ENCODE peak calls at places on chromosomes 2 and 18, in four cellular contexts. One of them, this sample, is unnamed.

GRCh38 chr2:46481541-46482193 is 2.3 kb downstream of the TMEM247 start:
- DNase-seq in IMR-90: peak
- DNase-seq in GM12878: no peak
- DNase-seq in K562: no peak
- DNase-seq in this sample: peak

GRCh38 chr18:37421349-37422080 is 144.1 kb downstream of the CELF4 start:
- DNase-seq in IMR-90: no peak
- DNase-seq in GM12878: no peak
- DNase-seq in K562: no peak
- DNase-seq in this sample: no peak

GRCh38 chr2:15112216-15112615 is 448.9 kb downstream of the NBAS start:
- DNase-seq in IMR-90: peak
- DNase-seq in GM12878: no peak
- DNase-seq in K562: peak
- DNase-seq in this sample: peak

GRCh38 chr2:86622878-86623548 is 652 bp downstream of the RNF103 start:
- DNase-seq in IMR-90: no peak
- DNase-seq in GM12878: no peak
- DNase-seq in K562: peak
- DNase-seq in this sample: peak

GRCh38 chr2:132902626-132903025 is 232.6 kb upstream of the LYPD1 start:
- DNase-seq in IMR-90: no peak
- DNase-seq in GM12878: no peak
- DNase-seq in K562: no peak
- DNase-seq in this sample: no peak

GRCh38 chr2:223692227-223692947 is 90.2 kb upstream of the SCG2 start:
- DNase-seq in IMR-90: peak
- DNase-seq in GM12878: no peak
- DNase-seq in K562: peak
- DNase-seq in this sample: peak

GRCh38 chr2:15557947-15558346 is 3.2 kb downstream of the NBAS start:
- DNase-seq in IMR-90: no peak
- DNase-seq in GM12878: no peak
- DNase-seq in K562: peak
- DNase-seq in this sample: peak

GRCh38 chr2:207334631-207335371 is 169.1 kb upstream of the KLF7 start:
- DNase-seq in IMR-90: peak
- DNase-seq in GM12878: no peak
- DNase-seq in K562: peak
- DNase-seq in this sample: peak

GRCh38 chr2:96763511-96764252 is 3.0 kb downstream of the CNNM4 start:
- DNase-seq in IMR-90: no peak
- DNase-seq in GM12878: no peak
- DNase-seq in K562: peak
- DNase-seq in this sample: peak

GRCh38 chr2:97728091-97728596 is 14.8 kb downstream of the ZAP70 start:
- DNase-seq in IMR-90: no peak
- DNase-seq in GM12878: no peak
- DNase-seq in K562: no peak
- DNase-seq in this sample: no peak

GRCh38 chr2:144749188-144749587 is 229.3 kb upstream of the ZEB2 start:
- DNase-seq in IMR-90: no peak
- DNase-seq in GM12878: no peak
- DNase-seq in K562: no peak
- DNase-seq in this sample: no peak

GRCh38 chr2:28413152-28413895 is 20.7 kb downstream of the FOSL2 start:
- DNase-seq in IMR-90: peak
- DNase-seq in GM12878: no peak
- DNase-seq in K562: no peak
- DNase-seq in this sample: no peak

GRCh38 chr18:10398571-10398970 is 55.9 kb upstream of the APCDD1 start:
- DNase-seq in IMR-90: no peak
- DNase-seq in GM12878: no peak
- DNase-seq in K562: no peak
- DNase-seq in this sample: no peak

GRCh38 chr2:84766791-84767190 is 114.1 kb downstream of the TRABD2A start:
- DNase-seq in IMR-90: no peak
- DNase-seq in GM12878: no peak
- DNase-seq in K562: no peak
- DNase-seq in this sample: no peak

GRCh38 chr18:37520508-37520907 is 45.1 kb downstream of the CELF4 start:
- DNase-seq in IMR-90: no peak
- DNase-seq in GM12878: no peak
- DNase-seq in K562: no peak
- DNase-seq in this sample: no peak

GRCh38 chr2:201890447-201890846 is 84.1 kb downstream of the CDK15 start:
- DNase-seq in IMR-90: peak
- DNase-seq in GM12878: no peak
- DNase-seq in K562: no peak
- DNase-seq in this sample: peak

GRCh38 chr2:46351388-46352141 is 54.4 kb downstream of the EPAS1 start:
- DNase-seq in IMR-90: no peak
- DNase-seq in GM12878: no peak
- DNase-seq in K562: no peak
- DNase-seq in this sample: peak

GRCh38 chr2:177616731-177617130 is 224.2 kb downstream of the AGPS start:
- DNase-seq in IMR-90: no peak
- DNase-seq in GM12878: no peak
- DNase-seq in K562: no peak
- DNase-seq in this sample: no peak

GRCh38 chr18:46334200-46334553 is 230.0 kb downstream of the HAUS1 start:
- DNase-seq in IMR-90: no peak
- DNase-seq in GM12878: no peak
- DNase-seq in K562: no peak
- DNase-seq in this sample: no peak

GRCh38 chr18:46335551-46336059 is 231.4 kb downstream of the HAUS1 start:
- DNase-seq in IMR-90: no peak
- DNase-seq in GM12878: no peak
- DNase-seq in K562: no peak
- DNase-seq in this sample: no peak

GRCh38 chr18:46332956-46333355 is 228.8 kb downstream of the HAUS1 start:
- DNase-seq in IMR-90: no peak
- DNase-seq in GM12878: no peak
- DNase-seq in K562: no peak
- DNase-seq in this sample: no peak

GRCh38 chr18:46332286-46332801 is 228.2 kb downstream of the HAUS1 start:
- DNase-seq in IMR-90: no peak
- DNase-seq in GM12878: no peak
- DNase-seq in K562: no peak
- DNase-seq in this sample: no peak

DNA sequence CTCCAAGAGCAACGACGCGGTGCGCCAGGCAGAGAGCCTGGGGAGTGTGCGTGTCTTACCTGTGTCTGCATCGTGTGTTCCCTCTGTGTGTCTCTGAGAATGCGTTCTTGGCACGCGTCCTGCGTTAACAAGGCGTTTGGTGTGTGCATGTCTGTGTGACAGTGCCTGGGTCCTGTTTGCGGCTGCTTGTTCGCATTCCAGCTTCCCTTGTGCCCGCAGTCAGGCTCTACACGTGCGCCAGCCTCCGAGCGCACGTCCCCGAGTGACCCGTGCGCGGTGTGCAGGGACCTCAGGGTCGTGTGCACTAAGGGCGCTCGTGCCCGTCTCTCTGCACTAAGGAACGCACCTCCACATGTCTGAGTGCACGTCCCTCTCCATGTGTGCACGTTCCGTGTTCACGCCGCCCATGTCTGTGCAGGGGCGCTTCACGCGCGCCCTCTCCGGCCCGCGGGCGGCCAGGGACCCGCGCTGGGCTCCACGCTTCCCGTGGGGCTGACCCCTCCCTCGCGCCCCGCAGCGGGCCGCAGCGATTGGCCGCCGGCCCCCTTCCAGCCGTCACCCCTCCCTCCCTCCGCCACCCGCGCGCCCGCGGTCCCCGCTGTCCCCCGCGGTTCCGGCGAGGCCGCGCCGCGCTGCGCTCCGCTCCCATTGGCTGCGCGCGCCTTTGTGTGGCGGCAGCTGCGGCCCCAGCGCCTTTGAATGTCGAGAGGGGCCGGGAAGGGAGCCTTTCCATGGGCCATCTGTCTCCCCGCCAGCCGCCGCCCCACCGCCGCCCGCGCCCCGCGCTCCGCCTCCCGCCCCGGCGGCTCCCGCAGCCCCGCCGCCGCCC is 229.4 kb downstream of the HAUS1 start:
- DNase-seq in IMR-90: no peak
- DNase-seq in GM12878: no peak
- DNase-seq in K562: no peak
- DNase-seq in this sample: no peak
- TF ChIP-seq FOS in IMR-90: no peak
- TF ChIP-seq FOS in GM12878: no peak
- TF ChIP-seq FOS in K562: no peak
- TF ChIP-seq FOS in this sample: no peak

GRCh38 chr2:19073522-19073921 is 284.9 kb downstream of the OSR1 start:
- DNase-seq in IMR-90: peak
- DNase-seq in GM12878: no peak
- DNase-seq in K562: no peak
- DNase-seq in this sample: no peak
- TF ChIP-seq FOS in IMR-90: peak
- TF ChIP-seq FOS in GM12878: no peak
- TF ChIP-seq FOS in K562: no peak
- TF ChIP-seq FOS in this sample: no peak

GRCh38 chr18:45112682-45113081 is 432.0 kb downstream of the SETBP1 start:
- DNase-seq in IMR-90: no peak
- DNase-seq in GM12878: no peak
- DNase-seq in K562: no peak
- DNase-seq in this sample: no peak
- TF ChIP-seq FOS in IMR-90: no peak
- TF ChIP-seq FOS in GM12878: no peak
- TF ChIP-seq FOS in K562: no peak
- TF ChIP-seq FOS in this sample: no peak

GRCh38 chr18:74334242-74334893 is 18.7 kb downstream of the C18orf63 start:
- DNase-seq in IMR-90: no peak
- DNase-seq in GM12878: no peak
- DNase-seq in K562: no peak
- DNase-seq in this sample: no peak
- TF ChIP-seq FOS in IMR-90: no peak
- TF ChIP-seq FOS in GM12878: no peak
- TF ChIP-seq FOS in K562: no peak
- TF ChIP-seq FOS in this sample: no peak

DNA sequence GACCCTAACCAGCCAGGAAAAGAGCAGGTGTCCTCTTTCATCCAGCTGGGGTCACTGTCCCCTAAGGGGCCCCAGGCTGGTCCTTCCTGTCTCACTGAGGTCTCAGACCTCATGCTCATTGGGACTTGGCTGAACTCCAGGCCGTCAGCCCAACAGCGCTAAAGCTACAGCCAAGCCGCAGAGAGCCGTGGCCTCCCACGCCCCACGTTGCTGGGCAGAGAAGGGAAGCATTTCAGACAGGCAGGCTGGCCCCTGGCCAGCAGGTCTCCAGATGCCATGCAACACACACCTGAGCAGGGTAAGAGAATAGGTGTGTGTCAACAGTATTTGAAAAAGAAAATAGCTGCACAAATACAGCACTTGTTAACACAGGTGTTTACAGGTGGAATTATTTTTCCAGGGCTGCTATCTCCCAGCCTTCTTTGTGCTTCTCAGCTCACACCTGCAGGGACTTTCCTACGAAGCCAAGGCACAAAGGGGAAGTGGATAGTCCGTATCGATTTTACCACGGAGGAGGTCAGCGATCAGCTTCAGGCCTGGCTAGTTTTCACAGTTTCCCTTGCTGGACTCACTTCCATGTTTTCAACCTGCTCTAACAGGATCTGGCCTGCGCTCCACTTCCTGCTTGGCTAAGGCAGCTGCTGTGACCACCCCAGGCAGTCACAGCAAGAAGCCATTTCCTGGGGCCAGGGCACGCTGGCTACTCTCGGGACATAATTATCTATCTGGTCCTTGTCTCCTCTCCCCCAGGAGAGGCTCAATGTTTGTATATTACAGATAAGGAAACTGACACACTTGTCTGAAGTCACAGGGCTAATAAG is 156.1 kb upstream of the ID2 start:
- DNase-seq in IMR-90: peak
- DNase-seq in GM12878: peak
- DNase-seq in K562: peak
- DNase-seq in this sample: no peak
- TF ChIP-seq FOS in IMR-90: no peak
- TF ChIP-seq FOS in GM12878: no peak
- TF ChIP-seq FOS in K562: no peak
- TF ChIP-seq FOS in this sample: no peak

GRCh38 chr2:187890690-187891089 is 336.5 kb upstream of the TFPI start:
- DNase-seq in IMR-90: no peak
- DNase-seq in GM12878: no peak
- DNase-seq in K562: no peak
- DNase-seq in this sample: peak
- TF ChIP-seq FOS in IMR-90: no peak
- TF ChIP-seq FOS in GM12878: no peak
- TF ChIP-seq FOS in K562: no peak
- TF ChIP-seq FOS in this sample: no peak

DNA sequence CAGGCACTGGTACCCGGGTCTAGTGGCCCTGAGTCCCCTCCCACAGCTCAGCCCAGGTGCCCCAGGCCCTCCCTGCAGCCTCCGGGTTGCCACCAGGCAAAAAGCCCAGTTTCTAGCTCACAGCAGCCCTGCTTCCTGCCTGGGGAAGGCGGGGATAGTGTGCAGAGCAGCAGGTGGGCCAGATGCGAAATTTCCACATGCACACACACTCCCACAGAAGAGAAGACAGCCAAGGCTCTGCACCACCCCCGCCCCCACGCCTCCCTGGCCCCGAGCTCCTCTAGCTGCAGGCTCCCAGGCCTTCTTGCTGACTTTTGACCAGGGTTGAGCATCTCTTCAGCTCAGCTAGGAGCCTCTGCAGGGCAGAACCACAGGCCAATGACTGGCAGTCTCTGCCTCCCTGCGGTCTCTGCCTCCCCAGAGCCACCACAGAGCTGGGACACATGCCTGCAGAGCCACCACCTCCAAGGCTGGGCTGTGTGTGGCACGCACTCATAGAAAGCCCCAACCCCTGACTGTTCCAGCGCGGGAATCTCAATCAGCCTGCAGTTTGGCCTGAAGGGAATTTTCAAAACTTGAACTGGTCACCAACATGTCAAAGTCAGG is 7.2 kb downstream of the SLC66A2 start:
- DNase-seq in IMR-90: no peak
- DNase-seq in GM12878: no peak
- DNase-seq in K562: no peak
- DNase-seq in this sample: no peak
- TF ChIP-seq FOS in IMR-90: no peak
- TF ChIP-seq FOS in GM12878: no peak
- TF ChIP-seq FOS in K562: no peak
- TF ChIP-seq FOS in this sample: no peak

This sample was measured in endothelial cell of umbilical vein.